ENCODE peak calls at places on chromosomes 2 and 18, in ten cellular contexts. One of them, this sample, is unnamed.
A peak's percentile ranks its signal among the peaks of the same experiment; 100 is the strongest.

GRCh38 chr2:11159574-11160170 is 4.4 kb downstream of the SLC66A3 start:
- DNase-seq in breast epithelium: no peak
- DNase-seq in Peyer's patch: no peak
- DNase-seq in CD8-positive, alpha-beta T cell: no peak
- DNase-seq in pancreas: no peak
- DNase-seq in left lung: no peak
- DNase-seq in colonic mucosa: no peak
- DNase-seq in cardiac muscle cell: no peak
- DNase-seq in BJ: no peak
- DNase-seq in IMR-90: no peak
- DNase-seq in this sample: no peak

GRCh38 chr2:219437141-219437540 is 2.5 kb downstream of the SPEG start:
- DNase-seq in colonic mucosa: no peak
- DNase-seq in left lung: no peak
- DNase-seq in Peyer's patch: no peak
- DNase-seq in cardiac muscle cell: peak; percentile 82
- DNase-seq in IMR-90: no peak
- DNase-seq in CD8-positive, alpha-beta T cell: no peak
- DNase-seq in BJ: no peak
- DNase-seq in pancreas: no peak
- DNase-seq in breast epithelium: no peak
- DNase-seq in this sample: no peak

GRCh38 chr2:46653539-46653938 is 174.2 kb downstream of the TMEM247 start:
- DNase-seq in CD8-positive, alpha-beta T cell: no peak
- DNase-seq in pancreas: no peak
- DNase-seq in cardiac muscle cell: no peak
- DNase-seq in colonic mucosa: no peak
- DNase-seq in Peyer's patch: no peak
- DNase-seq in breast epithelium: no peak
- DNase-seq in IMR-90: peak; percentile 71
- DNase-seq in BJ: no peak
- DNase-seq in left lung: no peak
- DNase-seq in this sample: no peak

GRCh38 chr2:238763471-238763995 is 84.4 kb upstream of the TWIST2 start:
- DNase-seq in CD8-positive, alpha-beta T cell: no peak
- DNase-seq in IMR-90: no peak
- DNase-seq in cardiac muscle cell: no peak
- DNase-seq in left lung: no peak
- DNase-seq in Peyer's patch: no peak
- DNase-seq in breast epithelium: no peak
- DNase-seq in pancreas: no peak
- DNase-seq in BJ: no peak
- DNase-seq in colonic mucosa: no peak
- DNase-seq in this sample: no peak

GRCh38 chr2:160087854-160088745 is 25.7 kb upstream of the PLA2R1 start:
- DNase-seq in pancreas: no peak
- DNase-seq in BJ: no peak
- DNase-seq in breast epithelium: no peak
- DNase-seq in colonic mucosa: no peak
- DNase-seq in Peyer's patch: no peak
- DNase-seq in IMR-90: peak; percentile 25
- DNase-seq in left lung: no peak
- DNase-seq in CD8-positive, alpha-beta T cell: no peak
- DNase-seq in cardiac muscle cell: no peak
- DNase-seq in this sample: no peak

GRCh38 chr18:12049983-12050811 is 43.4 kb upstream of the ANKRD62 start:
- DNase-seq in IMR-90: no peak
- DNase-seq in Peyer's patch: peak; percentile 45
- DNase-seq in CD8-positive, alpha-beta T cell: no peak
- DNase-seq in left lung: peak; percentile 31
- DNase-seq in colonic mucosa: no peak
- DNase-seq in pancreas: no peak
- DNase-seq in BJ: no peak
- DNase-seq in breast epithelium: no peak
- DNase-seq in cardiac muscle cell: no peak
- DNase-seq in this sample: no peak

GRCh38 chr2:216516730-216517350 is 18.2 kb downstream of the RPL37A start:
- DNase-seq in Peyer's patch: no peak
- DNase-seq in CD8-positive, alpha-beta T cell: no peak
- DNase-seq in colonic mucosa: no peak
- DNase-seq in left lung: no peak
- DNase-seq in cardiac muscle cell: peak; percentile 44
- DNase-seq in pancreas: no peak
- DNase-seq in breast epithelium: no peak
- DNase-seq in IMR-90: peak; percentile 74
- DNase-seq in BJ: no peak
- DNase-seq in this sample: peak; percentile 69

GRCh38 chr2:169717691-169718063 is 16.0 kb upstream of the KLHL23 start:
- DNase-seq in Peyer's patch: no peak
- DNase-seq in colonic mucosa: no peak
- DNase-seq in CD8-positive, alpha-beta T cell: no peak
- DNase-seq in IMR-90: no peak
- DNase-seq in pancreas: no peak
- DNase-seq in breast epithelium: no peak
- DNase-seq in BJ: no peak
- DNase-seq in left lung: no peak
- DNase-seq in cardiac muscle cell: no peak
- DNase-seq in this sample: no peak

GRCh38 chr2:80304522-80304878 is at the start of gene LRRTM1:
- DNase-seq in pancreas: peak; percentile 57
- DNase-seq in IMR-90: no peak
- DNase-seq in CD8-positive, alpha-beta T cell: no peak
- DNase-seq in BJ: no peak
- DNase-seq in breast epithelium: no peak
- DNase-seq in left lung: no peak
- DNase-seq in colonic mucosa: no peak
- DNase-seq in Peyer's patch: no peak
- DNase-seq in cardiac muscle cell: peak; percentile 69
- DNase-seq in this sample: no peak

GRCh38 chr2:74849228-74849892 is 15.4 kb downstream of the HK2 start:
- DNase-seq in CD8-positive, alpha-beta T cell: peak; percentile 57
- DNase-seq in colonic mucosa: peak; percentile 70
- DNase-seq in IMR-90: peak; percentile 33
- DNase-seq in BJ: no peak
- DNase-seq in pancreas: no peak
- DNase-seq in breast epithelium: no peak
- DNase-seq in Peyer's patch: peak; percentile 76
- DNase-seq in cardiac muscle cell: no peak
- DNase-seq in left lung: peak; percentile 67
- DNase-seq in this sample: no peak

GRCh38 chr2:20452551-20452950 is 5.7 kb downstream of the RHOB start:
- DNase-seq in Peyer's patch: peak; percentile 45
- DNase-seq in BJ: no peak
- DNase-seq in pancreas: no peak
- DNase-seq in IMR-90: peak; percentile 39
- DNase-seq in CD8-positive, alpha-beta T cell: no peak
- DNase-seq in cardiac muscle cell: no peak
- DNase-seq in left lung: peak; percentile 27
- DNase-seq in colonic mucosa: no peak
- DNase-seq in breast epithelium: no peak
- DNase-seq in this sample: peak; percentile 67

GRCh38 chr2:203706403-203706802 is at the start of gene CD28:
- DNase-seq in breast epithelium: no peak
- DNase-seq in BJ: no peak
- DNase-seq in cardiac muscle cell: no peak
- DNase-seq in pancreas: no peak
- DNase-seq in left lung: peak; percentile 61
- DNase-seq in Peyer's patch: peak; percentile 92
- DNase-seq in CD8-positive, alpha-beta T cell: peak; percentile 95
- DNase-seq in IMR-90: no peak
- DNase-seq in colonic mucosa: peak; percentile 59
- DNase-seq in this sample: no peak

GRCh38 chr2:233428438-233428837 is 74.1 kb downstream of the DGKD start:
- DNase-seq in BJ: no peak
- DNase-seq in left lung: no peak
- DNase-seq in breast epithelium: no peak
- DNase-seq in colonic mucosa: no peak
- DNase-seq in Peyer's patch: peak; percentile 19
- DNase-seq in pancreas: no peak
- DNase-seq in CD8-positive, alpha-beta T cell: no peak
- DNase-seq in cardiac muscle cell: no peak
- DNase-seq in IMR-90: no peak
- DNase-seq in this sample: no peak

GRCh38 chr2:158624071-158624470 is 167.3 kb downstream of the PKP4 start:
- DNase-seq in breast epithelium: no peak
- DNase-seq in IMR-90: no peak
- DNase-seq in Peyer's patch: no peak
- DNase-seq in left lung: no peak
- DNase-seq in cardiac muscle cell: no peak
- DNase-seq in colonic mucosa: no peak
- DNase-seq in BJ: no peak
- DNase-seq in pancreas: no peak
- DNase-seq in CD8-positive, alpha-beta T cell: no peak
- DNase-seq in this sample: no peak

GRCh38 chr2:41962912-41963652 is 84.7 kb upstream of the PKDCC start:
- DNase-seq in cardiac muscle cell: no peak
- DNase-seq in pancreas: no peak
- DNase-seq in CD8-positive, alpha-beta T cell: no peak
- DNase-seq in breast epithelium: no peak
- DNase-seq in IMR-90: no peak
- DNase-seq in left lung: no peak
- DNase-seq in colonic mucosa: no peak
- DNase-seq in BJ: no peak
- DNase-seq in Peyer's patch: no peak
- DNase-seq in this sample: no peak

GRCh38 chr2:106138904-106139574 is 55.1 kb downstream of the UXS1 start:
- DNase-seq in left lung: no peak
- DNase-seq in BJ: no peak
- DNase-seq in colonic mucosa: no peak
- DNase-seq in CD8-positive, alpha-beta T cell: no peak
- DNase-seq in pancreas: no peak
- DNase-seq in Peyer's patch: no peak
- DNase-seq in IMR-90: no peak
- DNase-seq in breast epithelium: no peak
- DNase-seq in cardiac muscle cell: no peak
- DNase-seq in this sample: no peak

DNA sequence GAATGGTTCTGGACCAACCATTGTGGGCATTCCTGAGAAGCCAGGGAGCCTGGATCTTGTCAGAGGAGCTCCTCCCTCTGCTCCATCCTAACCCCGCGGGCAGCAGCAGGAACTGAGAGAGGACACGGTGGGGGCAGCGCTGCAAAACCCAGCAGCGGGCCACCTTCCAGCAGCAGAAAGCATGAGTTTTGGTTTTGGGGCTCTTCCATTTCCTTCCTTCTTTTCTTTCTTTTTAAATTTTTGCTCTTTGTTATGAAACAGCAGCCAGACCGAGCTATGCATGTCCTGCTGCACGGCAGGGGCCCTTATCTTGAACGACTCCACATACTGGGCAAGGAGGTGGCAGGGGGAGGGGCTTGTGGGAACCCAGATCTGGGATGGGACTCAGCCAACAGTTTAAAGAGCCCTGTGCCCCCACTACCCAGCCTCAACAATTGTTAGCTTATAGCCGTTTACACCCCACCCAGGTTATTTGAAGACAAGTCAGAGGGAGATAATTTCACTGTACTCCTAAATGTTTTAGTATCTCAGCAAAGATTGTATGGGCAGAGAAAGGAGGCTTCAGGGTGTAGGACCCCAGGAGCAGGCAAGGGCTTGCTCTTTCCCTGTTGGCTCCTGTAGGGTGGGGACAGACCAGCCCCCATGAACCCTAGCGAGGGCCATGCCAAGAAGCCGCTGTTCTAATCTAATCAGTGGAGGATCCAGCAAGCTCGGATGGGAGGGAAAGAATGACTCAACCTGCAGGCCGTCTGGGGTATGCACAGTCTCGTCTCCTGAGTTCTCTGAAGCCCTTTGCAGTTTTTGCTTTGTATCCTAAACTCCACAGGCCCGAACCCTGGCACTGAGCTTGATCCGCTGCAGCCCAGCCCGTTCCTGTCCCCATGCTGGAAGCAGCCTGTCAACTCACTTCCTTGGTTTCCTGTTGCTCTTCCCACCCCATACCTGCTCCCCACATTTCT is 75.3 kb downstream of the LRRFIP1 start:
- DNase-seq in cardiac muscle cell: peak; percentile 73
- DNase-seq in pancreas: no peak
- DNase-seq in breast epithelium: no peak
- DNase-seq in left lung: peak; percentile 66
- DNase-seq in IMR-90: peak; percentile 75
- DNase-seq in colonic mucosa: peak; percentile 16
- DNase-seq in CD8-positive, alpha-beta T cell: peak; percentile 57
- DNase-seq in Peyer's patch: peak; percentile 77
- DNase-seq in BJ: no peak
- DNase-seq in this sample: peak; percentile 77
- TF ChIP-seq CTCF in cardiac muscle cell: no peak
- TF ChIP-seq CTCF in pancreas: no peak
- TF ChIP-seq CTCF in breast epithelium: no peak
- TF ChIP-seq CTCF in left lung: no peak
- TF ChIP-seq CTCF in IMR-90: no peak
- TF ChIP-seq CTCF in colonic mucosa: no peak
- TF ChIP-seq CTCF in CD8-positive, alpha-beta T cell: no peak
- TF ChIP-seq CTCF in Peyer's patch: peak; percentile 7
- TF ChIP-seq CTCF in BJ: peak; percentile 23
- TF ChIP-seq CTCF in this sample: peak; percentile 5

DNA sequence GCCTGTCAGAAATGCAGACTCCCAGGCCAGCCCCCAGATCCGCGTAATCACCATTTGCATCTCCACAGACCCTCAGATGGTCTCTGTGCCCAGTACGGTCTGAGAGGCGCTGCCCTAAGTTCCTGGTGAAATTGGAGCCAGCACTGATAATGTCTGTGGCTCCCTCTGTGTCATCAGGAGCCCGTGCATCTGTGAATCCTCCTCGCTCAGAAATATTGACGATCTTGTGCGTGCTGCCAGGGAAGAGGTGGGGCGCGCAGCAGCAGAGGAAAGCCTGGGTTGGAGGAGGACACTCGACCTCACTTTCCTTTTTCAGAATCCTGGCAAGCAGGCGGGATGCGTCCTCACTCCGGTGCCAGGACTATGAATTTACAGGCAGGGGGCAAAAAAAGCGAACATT is 686.1 kb upstream of the SALL3 start:
- DNase-seq in BJ: no peak
- DNase-seq in pancreas: no peak
- DNase-seq in cardiac muscle cell: peak; percentile 7
- DNase-seq in left lung: no peak
- DNase-seq in breast epithelium: no peak
- DNase-seq in colonic mucosa: no peak
- DNase-seq in Peyer's patch: no peak
- DNase-seq in IMR-90: no peak
- DNase-seq in CD8-positive, alpha-beta T cell: no peak
- DNase-seq in this sample: no peak
- H3K4me3 ChIP-seq in BJ: no peak overlapping the region
- H3K4me3 ChIP-seq in pancreas: no peak overlapping the region
- H3K4me3 ChIP-seq in cardiac muscle cell: no peak overlapping the region
- H3K4me3 ChIP-seq in left lung: peak overlapping the region; percentile 1
- H3K4me3 ChIP-seq in breast epithelium: no peak overlapping the region
- H3K4me3 ChIP-seq in colonic mucosa: no peak overlapping the region
- H3K4me3 ChIP-seq in Peyer's patch: no peak overlapping the region
- H3K4me3 ChIP-seq in IMR-90: no peak overlapping the region
- H3K4me3 ChIP-seq in CD8-positive, alpha-beta T cell: no peak overlapping the region
- H3K4me3 ChIP-seq in this sample: no peak overlapping the region

GRCh38 chr2:2222931-2223330 is 108.1 kb downstream of the MYT1L start:
- DNase-seq in CD8-positive, alpha-beta T cell: no peak
- DNase-seq in colonic mucosa: no peak
- DNase-seq in BJ: no peak
- DNase-seq in pancreas: no peak
- DNase-seq in breast epithelium: no peak
- DNase-seq in cardiac muscle cell: no peak
- DNase-seq in IMR-90: no peak
- DNase-seq in Peyer's patch: no peak
- DNase-seq in left lung: no peak
- DNase-seq in this sample: peak; percentile 56
- TF ChIP-seq CTCF in CD8-positive, alpha-beta T cell: no peak
- TF ChIP-seq CTCF in colonic mucosa: no peak
- TF ChIP-seq CTCF in BJ: no peak
- TF ChIP-seq CTCF in pancreas: no peak
- TF ChIP-seq CTCF in breast epithelium: no peak
- TF ChIP-seq CTCF in cardiac muscle cell: no peak
- TF ChIP-seq CTCF in IMR-90: no peak
- TF ChIP-seq CTCF in Peyer's patch: no peak
- TF ChIP-seq CTCF in left lung: no peak
- TF ChIP-seq CTCF in this sample: no peak

GRCh38 chr2:181459646-181460045 is 2.5 kb downstream of the ITGA4 start:
- DNase-seq in CD8-positive, alpha-beta T cell: no peak
- DNase-seq in colonic mucosa: no peak
- DNase-seq in breast epithelium: no peak
- DNase-seq in cardiac muscle cell: no peak
- DNase-seq in IMR-90: peak; percentile 6
- DNase-seq in left lung: no peak
- DNase-seq in Peyer's patch: no peak
- DNase-seq in BJ: no peak
- DNase-seq in pancreas: no peak
- DNase-seq in this sample: no peak
- H3K4me3 ChIP-seq in CD8-positive, alpha-beta T cell: peak overlapping the region; percentile 88
- H3K4me3 ChIP-seq in colonic mucosa: no peak overlapping the region
- H3K4me3 ChIP-seq in breast epithelium: peak overlapping the region; percentile 52
- H3K4me3 ChIP-seq in cardiac muscle cell: no peak overlapping the region
- H3K4me3 ChIP-seq in IMR-90: no peak overlapping the region
- H3K4me3 ChIP-seq in left lung: no peak overlapping the region
- H3K4me3 ChIP-seq in Peyer's patch: peak overlapping the region; percentile 62
- H3K4me3 ChIP-seq in BJ: no peak overlapping the region
- H3K4me3 ChIP-seq in pancreas: no peak overlapping the region
- H3K4me3 ChIP-seq in this sample: peak overlapping the region; percentile 18

This sample was measured in astrocyte of the spinal cord.